ENCODE peak calls at places on chromosome 21, in eight cellular contexts. One of them, this sample, is unnamed.

GRCh38 chr21:42271065-42271464 is 44.1 kb downstream of the TFF3 start:
- DNase-seq in progenitor cell of endocrine pancreas: no peak
- DNase-seq in GM23338: no peak
- DNase-seq in AG04449: no peak
- DNase-seq in uterus: no peak
- DNase-seq in NB4: no peak
- DNase-seq in cardiac fibroblast: no peak
- DNase-seq in CD4-positive, alpha-beta T cell: no peak
- DNase-seq in this sample: no peak

GRCh38 chr21:44722701-44723100 is 11.3 kb upstream of the TSPEAR start:
- DNase-seq in GM23338: no peak
- DNase-seq in AG04449: no peak
- DNase-seq in cardiac fibroblast: no peak
- DNase-seq in progenitor cell of endocrine pancreas: no peak
- DNase-seq in NB4: no peak
- DNase-seq in CD4-positive, alpha-beta T cell: no peak
- DNase-seq in uterus: no peak
- DNase-seq in this sample: no peak

GRCh38 chr21:42460391-42461184 is 35.4 kb downstream of the RSPH1 start:
- DNase-seq in GM23338: peak
- DNase-seq in AG04449: no peak
- DNase-seq in cardiac fibroblast: no peak
- DNase-seq in NB4: no peak
- DNase-seq in progenitor cell of endocrine pancreas: no peak
- DNase-seq in CD4-positive, alpha-beta T cell: peak
- DNase-seq in uterus: no peak
- DNase-seq in this sample: no peak

GRCh38 chr21:16976132-16976666 is 536.6 kb upstream of the CXADR start:
- DNase-seq in GM23338: no peak
- DNase-seq in progenitor cell of endocrine pancreas: no peak
- DNase-seq in AG04449: no peak
- DNase-seq in NB4: no peak
- DNase-seq in uterus: no peak
- DNase-seq in CD4-positive, alpha-beta T cell: no peak
- DNase-seq in cardiac fibroblast: no peak
- DNase-seq in this sample: no peak

GRCh38 chr21:15034126-15034848 is 30.5 kb downstream of the NRIP1 start:
- DNase-seq in progenitor cell of endocrine pancreas: no peak
- DNase-seq in GM23338: no peak
- DNase-seq in cardiac fibroblast: peak
- DNase-seq in CD4-positive, alpha-beta T cell: no peak
- DNase-seq in uterus: no peak
- DNase-seq in AG04449: no peak
- DNase-seq in NB4: no peak
- DNase-seq in this sample: no peak

GRCh38 chr21:26800455-26801454 is 44.5 kb downstream of the ADAMTS1 start:
- DNase-seq in CD4-positive, alpha-beta T cell: no peak
- DNase-seq in AG04449: no peak
- DNase-seq in GM23338: no peak
- DNase-seq in cardiac fibroblast: peak
- DNase-seq in NB4: no peak
- DNase-seq in uterus: peak
- DNase-seq in progenitor cell of endocrine pancreas: no peak
- DNase-seq in this sample: no peak

GRCh38 chr21:43933146-43933673 is 68.2 kb downstream of the AGPAT3 start:
- DNase-seq in CD4-positive, alpha-beta T cell: no peak
- DNase-seq in AG04449: no peak
- DNase-seq in progenitor cell of endocrine pancreas: no peak
- DNase-seq in uterus: no peak
- DNase-seq in GM23338: no peak
- DNase-seq in NB4: no peak
- DNase-seq in cardiac fibroblast: no peak
- DNase-seq in this sample: no peak

GRCh38 chr21:37866027-37866426 is 50.2 kb downstream of the KCNJ6 start:
- DNase-seq in GM23338: no peak
- DNase-seq in progenitor cell of endocrine pancreas: no peak
- DNase-seq in cardiac fibroblast: no peak
- DNase-seq in uterus: no peak
- DNase-seq in AG04449: no peak
- DNase-seq in CD4-positive, alpha-beta T cell: no peak
- DNase-seq in NB4: peak
- DNase-seq in this sample: peak

GRCh38 chr21:15904389-15904788 is 174.6 kb downstream of the USP25 start:
- DNase-seq in AG04449: no peak
- DNase-seq in CD4-positive, alpha-beta T cell: no peak
- DNase-seq in GM23338: no peak
- DNase-seq in progenitor cell of endocrine pancreas: no peak
- DNase-seq in NB4: no peak
- DNase-seq in cardiac fibroblast: no peak
- DNase-seq in uterus: no peak
- DNase-seq in this sample: no peak

GRCh38 chr21:41933259-41934079 is 20.3 kb downstream of the C2CD2 start:
- DNase-seq in progenitor cell of endocrine pancreas: no peak
- DNase-seq in cardiac fibroblast: peak
- DNase-seq in CD4-positive, alpha-beta T cell: no peak
- DNase-seq in AG04449: no peak
- DNase-seq in uterus: no peak
- DNase-seq in GM23338: no peak
- DNase-seq in NB4: no peak
- DNase-seq in this sample: no peak

GRCh38 chr21:42245348-42246185 is 26.6 kb downstream of the ABCG1 start:
- DNase-seq in GM23338: peak
- DNase-seq in uterus: no peak
- DNase-seq in AG04449: no peak
- DNase-seq in CD4-positive, alpha-beta T cell: no peak
- DNase-seq in cardiac fibroblast: no peak
- DNase-seq in progenitor cell of endocrine pancreas: no peak
- DNase-seq in NB4: no peak
- DNase-seq in this sample: no peak

GRCh38 chr21:16829532-16829931 is 683.3 kb upstream of the CXADR start:
- DNase-seq in uterus: no peak
- DNase-seq in progenitor cell of endocrine pancreas: no peak
- DNase-seq in AG04449: no peak
- DNase-seq in cardiac fibroblast: no peak
- DNase-seq in GM23338: peak
- DNase-seq in CD4-positive, alpha-beta T cell: no peak
- DNase-seq in NB4: no peak
- DNase-seq in this sample: no peak

GRCh38 chr21:41024341-41025056 is 143.5 kb upstream of the BACE2 start:
- DNase-seq in AG04449: no peak
- DNase-seq in CD4-positive, alpha-beta T cell: no peak
- DNase-seq in progenitor cell of endocrine pancreas: no peak
- DNase-seq in cardiac fibroblast: no peak
- DNase-seq in NB4: no peak
- DNase-seq in GM23338: no peak
- DNase-seq in uterus: no peak
- DNase-seq in this sample: no peak

GRCh38 chr21:43958364-43959158 is 53.5 kb upstream of the TRAPPC10 start:
- DNase-seq in NB4: no peak
- DNase-seq in uterus: no peak
- DNase-seq in CD4-positive, alpha-beta T cell: no peak
- DNase-seq in AG04449: no peak
- DNase-seq in cardiac fibroblast: no peak
- DNase-seq in progenitor cell of endocrine pancreas: no peak
- DNase-seq in GM23338: no peak
- DNase-seq in this sample: no peak

GRCh38 chr21:36209626-36210171 is 53.1 kb downstream of the DOP1B start:
- DNase-seq in CD4-positive, alpha-beta T cell: peak
- DNase-seq in NB4: peak
- DNase-seq in progenitor cell of endocrine pancreas: no peak
- DNase-seq in GM23338: peak
- DNase-seq in AG04449: no peak
- DNase-seq in cardiac fibroblast: peak
- DNase-seq in uterus: no peak
- DNase-seq in this sample: no peak

GRCh38 chr21:43934716-43935705 is 70.0 kb downstream of the AGPAT3 start:
- DNase-seq in progenitor cell of endocrine pancreas: no peak
- DNase-seq in NB4: no peak
- DNase-seq in GM23338: no peak
- DNase-seq in AG04449: no peak
- DNase-seq in CD4-positive, alpha-beta T cell: no peak
- DNase-seq in uterus: no peak
- DNase-seq in cardiac fibroblast: no peak
- DNase-seq in this sample: no peak

GRCh38 chr21:38027901-38028300 is 111.6 kb upstream of the KCNJ6 start:
- DNase-seq in cardiac fibroblast: peak
- DNase-seq in uterus: no peak
- DNase-seq in AG04449: no peak
- DNase-seq in progenitor cell of endocrine pancreas: no peak
- DNase-seq in GM23338: no peak
- DNase-seq in CD4-positive, alpha-beta T cell: no peak
- DNase-seq in NB4: no peak
- DNase-seq in this sample: no peak

GRCh38 chr21:15964181-15964855 is 234.5 kb downstream of the USP25 start:
- DNase-seq in cardiac fibroblast: no peak
- DNase-seq in CD4-positive, alpha-beta T cell: no peak
- DNase-seq in progenitor cell of endocrine pancreas: no peak
- DNase-seq in GM23338: no peak
- DNase-seq in uterus: no peak
- DNase-seq in NB4: no peak
- DNase-seq in AG04449: no peak
- DNase-seq in this sample: no peak

GRCh38 chr21:17903029-17903806 is 84.1 kb upstream of the C21orf91 start:
- DNase-seq in uterus: no peak
- DNase-seq in CD4-positive, alpha-beta T cell: no peak
- DNase-seq in progenitor cell of endocrine pancreas: no peak
- DNase-seq in NB4: peak
- DNase-seq in AG04449: no peak
- DNase-seq in cardiac fibroblast: peak
- DNase-seq in GM23338: peak
- DNase-seq in this sample: no peak

GRCh38 chr21:46054031-46054430 is 43.9 kb upstream of the COL6A2 start:
- DNase-seq in AG04449: no peak
- DNase-seq in progenitor cell of endocrine pancreas: peak
- DNase-seq in uterus: no peak
- DNase-seq in CD4-positive, alpha-beta T cell: no peak
- DNase-seq in cardiac fibroblast: no peak
- DNase-seq in NB4: no peak
- DNase-seq in GM23338: no peak
- DNase-seq in this sample: no peak
- TF ChIP-seq CTCF in AG04449: no peak
- TF ChIP-seq CTCF in progenitor cell of endocrine pancreas: no peak
- TF ChIP-seq CTCF in uterus: no peak
- TF ChIP-seq CTCF in CD4-positive, alpha-beta T cell: no peak
- TF ChIP-seq CTCF in cardiac fibroblast: no peak
- TF ChIP-seq CTCF in NB4: no peak
- TF ChIP-seq CTCF in GM23338: no peak
- TF ChIP-seq CTCF in this sample: no peak

DNA sequence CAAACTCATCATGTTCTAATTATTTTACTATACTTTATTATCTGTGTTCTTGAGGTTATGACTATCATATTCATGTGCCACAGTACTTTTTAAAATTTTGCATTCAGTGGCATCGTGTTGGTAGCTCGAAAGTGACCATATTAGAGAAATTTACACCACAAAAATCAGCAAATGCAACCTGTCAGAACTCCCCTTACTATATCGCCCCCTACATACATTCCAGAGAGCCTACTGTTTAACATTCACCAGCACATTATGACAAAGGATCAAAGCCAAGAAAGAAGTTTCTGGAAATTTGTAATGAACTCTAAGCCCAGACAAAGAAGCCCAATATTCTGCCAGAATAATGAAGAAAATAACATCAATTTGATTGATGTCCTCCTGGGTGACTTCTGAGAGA is 909.3 kb downstream of the LTN1 start:
- DNase-seq in progenitor cell of endocrine pancreas: no peak
- DNase-seq in AG04449: no peak
- DNase-seq in CD4-positive, alpha-beta T cell: no peak
- DNase-seq in GM23338: peak
- DNase-seq in NB4: no peak
- DNase-seq in cardiac fibroblast: no peak
- DNase-seq in uterus: no peak
- DNase-seq in this sample: no peak
- TF ChIP-seq CTCF in progenitor cell of endocrine pancreas: no peak
- TF ChIP-seq CTCF in AG04449: no peak
- TF ChIP-seq CTCF in CD4-positive, alpha-beta T cell: no peak
- TF ChIP-seq CTCF in GM23338: peak
- TF ChIP-seq CTCF in NB4: no peak
- TF ChIP-seq CTCF in cardiac fibroblast: no peak
- TF ChIP-seq CTCF in uterus: no peak
- TF ChIP-seq CTCF in this sample: no peak

DNA sequence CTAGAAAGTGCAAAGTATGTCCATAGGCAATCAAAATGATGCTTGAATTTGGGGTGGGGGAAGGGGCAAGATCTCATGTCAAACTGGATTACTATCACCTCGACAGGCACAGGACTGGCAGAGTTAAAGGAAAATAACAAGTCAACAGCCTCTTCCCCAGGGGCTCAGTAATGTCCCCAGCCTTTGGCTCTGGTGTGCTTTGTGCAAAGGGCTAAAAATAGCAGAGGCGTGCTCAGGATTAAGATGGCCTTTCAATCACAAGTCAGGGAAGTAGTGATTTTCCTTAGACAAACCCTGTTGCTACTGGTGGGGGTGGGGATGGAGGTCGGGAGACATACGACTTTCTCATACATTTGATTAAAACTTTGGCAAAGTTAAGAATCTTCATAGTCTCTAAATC is 63.4 kb upstream of the OLIG2 start:
- DNase-seq in uterus: no peak
- DNase-seq in GM23338: no peak
- DNase-seq in CD4-positive, alpha-beta T cell: no peak
- DNase-seq in NB4: no peak
- DNase-seq in progenitor cell of endocrine pancreas: no peak
- DNase-seq in AG04449: no peak
- DNase-seq in cardiac fibroblast: no peak
- DNase-seq in this sample: no peak
- TF ChIP-seq CTCF in uterus: no peak
- TF ChIP-seq CTCF in GM23338: no peak
- TF ChIP-seq CTCF in CD4-positive, alpha-beta T cell: no peak
- TF ChIP-seq CTCF in NB4: no peak
- TF ChIP-seq CTCF in progenitor cell of endocrine pancreas: no peak
- TF ChIP-seq CTCF in AG04449: no peak
- TF ChIP-seq CTCF in cardiac fibroblast: no peak
- TF ChIP-seq CTCF in this sample: no peak

GRCh38 chr21:31786164-31786920 is 54.4 kb upstream of the SCAF4 start:
- DNase-seq in NB4: no peak
- DNase-seq in uterus: no peak
- DNase-seq in progenitor cell of endocrine pancreas: no peak
- DNase-seq in cardiac fibroblast: no peak
- DNase-seq in CD4-positive, alpha-beta T cell: no peak
- DNase-seq in GM23338: no peak
- DNase-seq in AG04449: no peak
- DNase-seq in this sample: no peak
- TF ChIP-seq CTCF in NB4: no peak
- TF ChIP-seq CTCF in uterus: no peak
- TF ChIP-seq CTCF in progenitor cell of endocrine pancreas: no peak
- TF ChIP-seq CTCF in cardiac fibroblast: no peak
- TF ChIP-seq CTCF in CD4-positive, alpha-beta T cell: peak
- TF ChIP-seq CTCF in GM23338: no peak
- TF ChIP-seq CTCF in AG04449: no peak
- TF ChIP-seq CTCF in this sample: peak